ENCODE peak calls at places on chromosomes 7 and 10, in ten cellular contexts. V is stimulated activated CD4-positive, alpha-beta T cell treated with anti-CD3 and anti-CD28 coated beads, TNF-alpha, amount 100 ng/mL, for 4 hours; W is effector CD4-positive, alpha-beta T cell; N is substantia nigra; B is hepatocyte; Y is T-helper 9 cell; S is OCI-LY7; C is activated CD4-positive, alpha-beta T cell treated with anti-CD3 and anti-CD28 coated beads for 4 hours; X is dorsolateral prefrontal cortex; Z is GM23248. D is an unnamed sample.

GRCh38 chr7:158811461-158811860 is 17.8 kb downstream of the ESYT2 start:
- DNase-seq in Z (peak), V (peak), W (peak), N (no peak), C (peak), Y (no peak), B (peak), X (no peak), S (no peak), D (peak)

GRCh38 chr10:86198271-86198670 is 168.3 kb downstream of the GRID1 start:
- DNase-seq in B (no peak), Y (no peak), V (no peak), W (no peak), S (no peak), N (no peak), X (no peak), C (no peak), Z (no peak), D (no peak)

GRCh38 chr10:70629338-70629737 is 26.8 kb upstream of the PRF1 start:
- DNase-seq in V (no peak), B (no peak), X (no peak), S (no peak), C (no peak), W (no peak), Y (no peak), N (no peak), Z (no peak), D (no peak)

GRCh38 chr7:95822717-95823116 is 50.4 kb downstream of the DYNC1I1 start:
- DNase-seq in Y (no peak), N (no peak), X (no peak), C (no peak), Z (no peak), V (no peak), W (no peak), S (no peak), B (no peak), D (no peak)

GRCh38 chr7:155865830-155866545 is 53.7 kb upstream of the SHH start:
- DNase-seq in C (no peak), N (no peak), B (no peak), Z (no peak), W (no peak), V (no peak), S (no peak), X (no peak), Y (no peak), D (no peak)

GRCh38 chr7:80851896-80852476 is 66.9 kb downstream of the SEMA3C start:
- DNase-seq in W (no peak), B (peak), C (no peak), Y (no peak), Z (peak), X (no peak), V (no peak), N (no peak), S (no peak), D (peak)

GRCh38 chr7:1368682-1369571 is 90.3 kb downstream of the MICALL2 start:
- DNase-seq in B (peak), W (no peak), Z (peak), C (peak), X (no peak), Y (no peak), S (peak), V (no peak), N (no peak), D (no peak)

GRCh38 chr10:33009244-33010131 is 51.5 kb upstream of the ITGB1 start:
- DNase-seq in W (no peak), Z (no peak), Y (peak), X (no peak), N (no peak), S (no peak), V (no peak), B (no peak), C (no peak), D (no peak)

GRCh38 chr7:132380065-132380464 is 196.2 kb downstream of the PLXNA4 start:
- DNase-seq in X (no peak), Y (no peak), S (no peak), Z (no peak), N (no peak), B (peak), W (no peak), C (no peak), V (no peak), D (no peak)

GRCh38 chr10:117552759-117553158 is 10.2 kb downstream of the EMX2 start:
- DNase-seq in N (no peak), W (no peak), B (no peak), C (no peak), S (no peak), X (no peak), Y (no peak), V (no peak), Z (peak), D (no peak)

GRCh38 chr10:5862360-5862929 is 27.2 kb downstream of the ANKRD16 start:
- DNase-seq in S (no peak), V (no peak), N (no peak), Y (no peak), W (no peak), C (no peak), Z (no peak), X (no peak), B (no peak), D (peak)

GRCh38 chr7:129784783-129785456 is 167.8 kb downstream of the UBE2H start:
- DNase-seq in S (peak), V (no peak), W (no peak), N (no peak), B (no peak), Y (no peak), Z (no peak), C (no peak), X (no peak), D (no peak)

GRCh38 chr7:39609462-39610149 is 13.8 kb upstream of the RALA start:
- DNase-seq in C (no peak), W (no peak), Y (no peak), V (no peak), N (no peak), X (no peak), Z (peak), B (peak), S (no peak), D (no peak)

GRCh38 chr10:6047847-6048246 is 14.3 kb downstream of the IL2RA start:
- DNase-seq in X (no peak), Z (no peak), W (no peak), Y (no peak), N (no peak), V (no peak), B (no peak), S (no peak), C (no peak), D (no peak)

GRCh38 chr10:104299031-104299904 is 30.3 kb downstream of the GSTO2 start:
- DNase-seq in N (no peak), C (no peak), Y (no peak), B (no peak), W (no peak), S (no peak), V (no peak), Z (peak), X (no peak), D (peak)

GRCh38 chr7:100947792-100948191 is 1.5 kb upstream of the MUC3A start:
- DNase-seq in Z (no peak), V (no peak), S (no peak), X (no peak), N (no peak), Y (no peak), C (no peak), B (no peak), W (no peak), D (no peak)

GRCh38 chr10:51204691-51205090 is 130.4 kb downstream of the PRKG1 start:
- DNase-seq in W (no peak), N (no peak), B (no peak), Z (peak), C (no peak), V (no peak), Y (no peak), S (no peak), X (no peak), D (peak)

GRCh38 chr7:118836933-118837332 is 612.4 kb downstream of the ANKRD7 start:
- DNase-seq in Y (no peak), Z (no peak), N (no peak), B (no peak), W (no peak), C (no peak), X (no peak), V (no peak), S (no peak), D (no peak)

GRCh38 chr7:17599733-17600685 is 301.6 kb downstream of the AHR start:
- DNase-seq in B (no peak), Z (peak), S (no peak), Y (no peak), W (no peak), C (no peak), N (no peak), V (no peak), X (no peak), D (peak)